ENCODE peak calls at places on chromosomes 4 and X, in seven cellular contexts. One of them, this sample, is unnamed.

GRCh38 chrX:154540897-154541535 is 5.6 kb downstream of the G6PD start:
- DNase-seq in HCT116: no peak
- DNase-seq in astrocyte of the cerebellum: no peak
- DNase-seq in body of pancreas: no peak
- DNase-seq in upper lobe of right lung: peak
- DNase-seq in cardiac muscle cell: no peak
- DNase-seq in tibial artery: no peak
- DNase-seq in this sample: no peak

GRCh38 chrX:65601126-65601525 is 66.3 kb upstream of the MSN start:
- DNase-seq in tibial artery: no peak
- DNase-seq in upper lobe of right lung: no peak
- DNase-seq in HCT116: no peak
- DNase-seq in body of pancreas: no peak
- DNase-seq in astrocyte of the cerebellum: no peak
- DNase-seq in cardiac muscle cell: no peak
- DNase-seq in this sample: no peak

GRCh38 chrX:32877592-32877991 is 333.8 kb downstream of the DMD start:
- DNase-seq in tibial artery: no peak
- DNase-seq in body of pancreas: no peak
- DNase-seq in astrocyte of the cerebellum: no peak
- DNase-seq in cardiac muscle cell: no peak
- DNase-seq in upper lobe of right lung: no peak
- DNase-seq in HCT116: no peak
- DNase-seq in this sample: no peak

GRCh38 chrX:45850775-45851433 is 650.2 kb upstream of the DIPK2B start:
- DNase-seq in tibial artery: no peak
- DNase-seq in upper lobe of right lung: peak
- DNase-seq in cardiac muscle cell: peak
- DNase-seq in HCT116: no peak
- DNase-seq in astrocyte of the cerebellum: no peak
- DNase-seq in body of pancreas: peak
- DNase-seq in this sample: peak

GRCh38 chr4:86980230-86980629 is 45.4 kb downstream of the AFF1 start:
- DNase-seq in body of pancreas: no peak
- DNase-seq in HCT116: no peak
- DNase-seq in tibial artery: no peak
- DNase-seq in astrocyte of the cerebellum: no peak
- DNase-seq in upper lobe of right lung: no peak
- DNase-seq in cardiac muscle cell: no peak
- DNase-seq in this sample: no peak

GRCh38 chr4:136768925-136769275 is 763.4 kb downstream of the PCDH18 start:
- DNase-seq in upper lobe of right lung: no peak
- DNase-seq in HCT116: no peak
- DNase-seq in cardiac muscle cell: no peak
- DNase-seq in body of pancreas: no peak
- DNase-seq in astrocyte of the cerebellum: no peak
- DNase-seq in tibial artery: no peak
- DNase-seq in this sample: no peak

GRCh38 chrX:130086414-130087207 is 23.7 kb downstream of the ELF4 start:
- DNase-seq in tibial artery: no peak
- DNase-seq in astrocyte of the cerebellum: no peak
- DNase-seq in cardiac muscle cell: no peak
- DNase-seq in HCT116: no peak
- DNase-seq in body of pancreas: no peak
- DNase-seq in upper lobe of right lung: no peak
- DNase-seq in this sample: no peak

GRCh38 chrX:137051978-137052640 is 18.3 kb upstream of the GPR101 start:
- DNase-seq in astrocyte of the cerebellum: no peak
- DNase-seq in upper lobe of right lung: peak
- DNase-seq in body of pancreas: peak
- DNase-seq in cardiac muscle cell: peak
- DNase-seq in HCT116: peak
- DNase-seq in tibial artery: peak
- DNase-seq in this sample: peak

GRCh38 chr4:26204911-26205368 is 115.9 kb upstream of the RBPJ start:
- DNase-seq in HCT116: no peak
- DNase-seq in body of pancreas: peak
- DNase-seq in cardiac muscle cell: no peak
- DNase-seq in astrocyte of the cerebellum: no peak
- DNase-seq in tibial artery: peak
- DNase-seq in upper lobe of right lung: no peak
- DNase-seq in this sample: no peak

GRCh38 chr4:126807132-126807531 is 825.6 kb upstream of the INTU start:
- DNase-seq in tibial artery: no peak
- DNase-seq in upper lobe of right lung: no peak
- DNase-seq in body of pancreas: no peak
- DNase-seq in HCT116: no peak
- DNase-seq in astrocyte of the cerebellum: no peak
- DNase-seq in cardiac muscle cell: peak
- DNase-seq in this sample: peak

GRCh38 chr4:136725286-136726081 is 806.8 kb downstream of the PCDH18 start:
- DNase-seq in HCT116: no peak
- DNase-seq in tibial artery: no peak
- DNase-seq in body of pancreas: no peak
- DNase-seq in astrocyte of the cerebellum: peak
- DNase-seq in cardiac muscle cell: no peak
- DNase-seq in upper lobe of right lung: no peak
- DNase-seq in this sample: no peak

GRCh38 chrX:153922932-153923857 is 2.9 kb downstream of the ARHGAP4 start:
- DNase-seq in cardiac muscle cell: no peak
- DNase-seq in astrocyte of the cerebellum: no peak
- DNase-seq in body of pancreas: peak
- DNase-seq in tibial artery: peak
- DNase-seq in upper lobe of right lung: peak
- DNase-seq in HCT116: no peak
- DNase-seq in this sample: peak

GRCh38 chrX:51456246-51456645 is 40.1 kb downstream of the NUDT11 start:
- DNase-seq in cardiac muscle cell: peak
- DNase-seq in body of pancreas: peak
- DNase-seq in HCT116: no peak
- DNase-seq in astrocyte of the cerebellum: no peak
- DNase-seq in tibial artery: no peak
- DNase-seq in upper lobe of right lung: no peak
- DNase-seq in this sample: no peak

GRCh38 chrX:38654302-38654701 is 93.0 kb downstream of the TSPAN7 start:
- DNase-seq in cardiac muscle cell: peak
- DNase-seq in HCT116: peak
- DNase-seq in body of pancreas: no peak
- DNase-seq in upper lobe of right lung: no peak
- DNase-seq in tibial artery: no peak
- DNase-seq in astrocyte of the cerebellum: peak
- DNase-seq in this sample: peak

GRCh38 chr4:123516576-123516975 is 120.0 kb downstream of the SPRY1 start:
- DNase-seq in upper lobe of right lung: no peak
- DNase-seq in body of pancreas: no peak
- DNase-seq in HCT116: no peak
- DNase-seq in astrocyte of the cerebellum: no peak
- DNase-seq in tibial artery: no peak
- DNase-seq in cardiac muscle cell: no peak
- DNase-seq in this sample: no peak

GRCh38 chr4:157294575-157294974 is 74.0 kb downstream of the GRIA2 start:
- DNase-seq in cardiac muscle cell: no peak
- DNase-seq in body of pancreas: no peak
- DNase-seq in astrocyte of the cerebellum: no peak
- DNase-seq in tibial artery: no peak
- DNase-seq in HCT116: no peak
- DNase-seq in upper lobe of right lung: no peak
- DNase-seq in this sample: no peak

GRCh38 chr4:111269439-111269838 is 646.6 kb upstream of the PITX2 start:
- DNase-seq in HCT116: no peak
- DNase-seq in tibial artery: no peak
- DNase-seq in astrocyte of the cerebellum: no peak
- DNase-seq in upper lobe of right lung: no peak
- DNase-seq in cardiac muscle cell: no peak
- DNase-seq in body of pancreas: no peak
- DNase-seq in this sample: no peak

GRCh38 chr4:73707269-73707875 is 33.0 kb upstream of the CXCL8 start:
- DNase-seq in upper lobe of right lung: no peak
- DNase-seq in body of pancreas: no peak
- DNase-seq in cardiac muscle cell: no peak
- DNase-seq in HCT116: no peak
- DNase-seq in astrocyte of the cerebellum: no peak
- DNase-seq in tibial artery: no peak
- DNase-seq in this sample: no peak

GRCh38 chrX:67893931-67894330 is 350.1 kb downstream of the AR start:
- DNase-seq in body of pancreas: no peak
- DNase-seq in HCT116: no peak
- DNase-seq in upper lobe of right lung: no peak
- DNase-seq in tibial artery: no peak
- DNase-seq in astrocyte of the cerebellum: no peak
- DNase-seq in cardiac muscle cell: no peak
- DNase-seq in this sample: no peak

GRCh38 chr4:52936729-52937128 is 74.6 kb downstream of the RASL11B start:
- DNase-seq in upper lobe of right lung: no peak
- DNase-seq in HCT116: no peak
- DNase-seq in tibial artery: no peak
- DNase-seq in body of pancreas: no peak
- DNase-seq in astrocyte of the cerebellum: no peak
- DNase-seq in cardiac muscle cell: no peak
- DNase-seq in this sample: no peak

GRCh38 chrX:10173331-10173900 is 16.6 kb downstream of the CLCN4 start:
- DNase-seq in astrocyte of the cerebellum: peak
- DNase-seq in upper lobe of right lung: no peak
- DNase-seq in tibial artery: no peak
- DNase-seq in body of pancreas: peak
- DNase-seq in HCT116: no peak
- DNase-seq in cardiac muscle cell: peak
- DNase-seq in this sample: peak

GRCh38 chr4:40059362-40059761 is 2.7 kb downstream of the N4BP2 start:
- DNase-seq in tibial artery: no peak
- DNase-seq in cardiac muscle cell: no peak
- DNase-seq in upper lobe of right lung: no peak
- DNase-seq in astrocyte of the cerebellum: no peak
- DNase-seq in body of pancreas: no peak
- DNase-seq in HCT116: no peak
- DNase-seq in this sample: no peak

GRCh38 chrX:153530411-153531145 is 13.1 kb downstream of the ATP2B3 start:
- DNase-seq in body of pancreas: no peak
- DNase-seq in tibial artery: no peak
- DNase-seq in astrocyte of the cerebellum: no peak
- DNase-seq in HCT116: no peak
- DNase-seq in cardiac muscle cell: no peak
- DNase-seq in upper lobe of right lung: no peak
- DNase-seq in this sample: no peak

GRCh38 chrX:30495468-30495867 is 82.1 kb downstream of the TASL start:
- DNase-seq in tibial artery: no peak
- DNase-seq in astrocyte of the cerebellum: no peak
- DNase-seq in body of pancreas: no peak
- DNase-seq in cardiac muscle cell: no peak
- DNase-seq in upper lobe of right lung: no peak
- DNase-seq in HCT116: no peak
- DNase-seq in this sample: no peak

GRCh38 chrX:29947225-29947624 is 268.1 kb upstream of the MAGEB2 start:
- DNase-seq in cardiac muscle cell: no peak
- DNase-seq in HCT116: no peak
- DNase-seq in body of pancreas: no peak
- DNase-seq in tibial artery: no peak
- DNase-seq in upper lobe of right lung: no peak
- DNase-seq in astrocyte of the cerebellum: no peak
- DNase-seq in this sample: no peak

DNA sequence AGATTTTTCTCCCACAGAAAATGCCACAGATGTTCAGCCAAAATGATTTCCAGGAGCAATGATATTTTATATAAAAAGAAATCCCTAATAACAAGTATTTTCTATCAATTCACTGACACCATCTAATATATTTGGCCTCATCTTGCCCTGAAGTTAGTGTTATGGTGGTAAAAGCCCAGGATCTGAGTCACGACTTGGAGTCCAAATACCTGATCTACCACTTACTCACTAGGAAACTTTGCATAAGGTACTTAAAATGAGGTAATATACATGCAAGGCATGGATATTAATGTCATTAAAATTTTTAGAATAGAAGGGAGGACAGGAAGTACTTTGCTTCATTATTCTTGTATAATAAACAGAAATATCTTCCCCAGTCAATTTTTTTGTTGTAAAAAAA is 16.3 kb downstream of the PPP3CA start:
- DNase-seq in body of pancreas: no peak
- DNase-seq in tibial artery: no peak
- DNase-seq in cardiac muscle cell: no peak
- DNase-seq in astrocyte of the cerebellum: no peak
- DNase-seq in upper lobe of right lung: no peak
- DNase-seq in HCT116: no peak
- DNase-seq in this sample: no peak
- H3K4me3 ChIP-seq in body of pancreas: no peak
- H3K4me3 ChIP-seq in tibial artery: no peak
- H3K4me3 ChIP-seq in cardiac muscle cell: no peak
- H3K4me3 ChIP-seq in astrocyte of the cerebellum: no peak
- H3K4me3 ChIP-seq in upper lobe of right lung: no peak
- H3K4me3 ChIP-seq in HCT116: no peak
- H3K4me3 ChIP-seq in this sample: no peak

GRCh38 chr4:1760521-1761001 is 32.5 kb upstream of the FGFR3 start:
- DNase-seq in cardiac muscle cell: no peak
- DNase-seq in body of pancreas: no peak
- DNase-seq in upper lobe of right lung: no peak
- DNase-seq in astrocyte of the cerebellum: no peak
- DNase-seq in HCT116: no peak
- DNase-seq in tibial artery: no peak
- DNase-seq in this sample: no peak
- TF ChIP-seq CTCF in cardiac muscle cell: no peak
- TF ChIP-seq CTCF in body of pancreas: no peak
- TF ChIP-seq CTCF in upper lobe of right lung: no peak
- TF ChIP-seq CTCF in astrocyte of the cerebellum: no peak
- TF ChIP-seq CTCF in HCT116: no peak
- TF ChIP-seq CTCF in tibial artery: no peak
- TF ChIP-seq CTCF in this sample: no peak

DNA sequence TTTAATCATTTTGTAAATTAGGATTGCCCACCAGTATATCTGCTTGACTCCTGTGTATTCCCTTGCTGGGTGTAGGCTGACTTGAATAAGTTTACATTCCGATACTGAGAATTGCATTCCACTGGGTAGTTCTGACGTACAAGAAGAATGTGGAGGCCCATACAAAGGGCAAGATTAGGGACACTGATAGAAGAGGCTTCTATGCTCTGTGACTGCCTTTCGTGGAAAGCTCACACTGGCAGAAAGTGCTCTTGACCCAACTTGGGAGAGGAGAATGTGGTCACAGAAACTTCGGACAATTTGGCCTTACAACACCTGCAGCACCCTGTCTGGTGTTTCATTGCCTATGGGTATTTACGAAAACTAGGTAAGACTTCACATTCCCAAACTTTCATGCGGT is 126.3 kb downstream of the RAPGEF2 start:
- DNase-seq in cardiac muscle cell: peak
- DNase-seq in upper lobe of right lung: no peak
- DNase-seq in HCT116: no peak
- DNase-seq in body of pancreas: no peak
- DNase-seq in tibial artery: no peak
- DNase-seq in astrocyte of the cerebellum: peak
- DNase-seq in this sample: peak
- H3K4me3 ChIP-seq in cardiac muscle cell: peak
- H3K4me3 ChIP-seq in upper lobe of right lung: no peak
- H3K4me3 ChIP-seq in HCT116: no peak
- H3K4me3 ChIP-seq in body of pancreas: no peak
- H3K4me3 ChIP-seq in tibial artery: peak
- H3K4me3 ChIP-seq in astrocyte of the cerebellum: no peak
- H3K4me3 ChIP-seq in this sample: no peak

DNA sequence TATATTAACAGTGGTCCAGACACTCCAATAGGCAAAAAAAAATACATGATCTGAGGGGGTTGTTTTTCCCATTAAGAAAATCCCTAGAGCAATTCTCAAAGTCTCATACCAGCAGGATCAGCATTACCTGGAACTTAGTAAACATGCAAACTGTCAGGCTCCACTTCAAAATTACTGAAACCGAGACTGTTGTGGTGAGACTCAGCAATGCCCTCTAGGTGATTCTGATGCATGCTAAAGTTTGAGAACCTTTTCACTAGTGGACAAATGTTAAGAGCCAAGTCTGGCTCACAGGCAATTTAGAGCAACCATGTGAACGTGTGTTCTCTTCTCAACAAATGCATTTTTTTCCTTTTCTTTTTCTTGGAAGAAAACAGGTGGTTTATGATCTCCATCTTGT is 30.2 kb downstream of the NEK1 start:
- DNase-seq in tibial artery: no peak
- DNase-seq in cardiac muscle cell: no peak
- DNase-seq in upper lobe of right lung: no peak
- DNase-seq in HCT116: no peak
- DNase-seq in astrocyte of the cerebellum: no peak
- DNase-seq in body of pancreas: no peak
- DNase-seq in this sample: no peak
- TF ChIP-seq CTCF in tibial artery: no peak
- TF ChIP-seq CTCF in cardiac muscle cell: no peak
- TF ChIP-seq CTCF in upper lobe of right lung: no peak
- TF ChIP-seq CTCF in HCT116: no peak
- TF ChIP-seq CTCF in astrocyte of the cerebellum: no peak
- TF ChIP-seq CTCF in body of pancreas: no peak
- TF ChIP-seq CTCF in this sample: no peak